ENCODE peak calls at places on chromosomes 4 and X, in ten cellular contexts. W, L, E, B, Z, U, P, C, V and F are unnamed samples.

GRCh38 chr4:242121-242848 is 63.0 kb downstream of the ZNF732 start:
- DNase-seq in W (peak), P (peak), B (peak), Z (peak), V (peak), E (peak), U (peak), L (peak), C (peak), F (no peak)

GRCh38 chr4:182276214-182277109 is 33.3 kb downstream of the TENM3 start:
- DNase-seq in C (no peak), U (no peak), L (no peak), V (no peak), W (no peak), B (no peak), P (no peak), E (no peak), Z (no peak), F (no peak)

GRCh38 chrX:130575831-130576404 is 174.1 kb downstream of the RBMX2 start:
- DNase-seq in V (peak), P (no peak), W (peak), C (peak), B (peak), L (peak), E (peak), U (peak), Z (no peak), F (no peak)

GRCh38 chrX:30414144-30414543 is 105.0 kb upstream of the NR0B1 start:
- DNase-seq in V (no peak), W (no peak), L (no peak), P (no peak), C (no peak), B (no peak), E (no peak), U (no peak), Z (no peak), F (no peak)

GRCh38 chr4:186684889-186685309 is 38.8 kb downstream of the FAT1 start:
- DNase-seq in V (no peak), W (no peak), B (no peak), E (peak), U (no peak), C (no peak), L (no peak), P (no peak), Z (no peak), F (no peak)

GRCh38 chrX:129653181-129653984 is 1.4 kb downstream of the APLN start:
- DNase-seq in V (no peak), E (peak), L (peak), B (no peak), U (no peak), C (no peak), W (no peak), Z (peak), P (no peak), F (no peak)

GRCh38 chrX:139949703-139950102 is 15.6 kb downstream of the CXorf66 start:
- DNase-seq in V (no peak), Z (no peak), C (no peak), E (no peak), W (no peak), U (no peak), L (no peak), P (no peak), B (no peak), F (no peak)

GRCh38 chr4:43224591-43224990 is 332.1 kb downstream of the GRXCR1 start:
- DNase-seq in W (peak), C (no peak), P (no peak), B (no peak), Z (no peak), E (no peak), L (no peak), U (no peak), V (no peak), F (no peak)

GRCh38 chr4:91243132-91243531 is 1060.6 kb upstream of the GRID2 start:
- DNase-seq in P (no peak), L (peak), Z (no peak), W (no peak), U (no peak), B (no peak), C (peak), V (no peak), E (no peak), F (no peak)

GRCh38 chr4:177246636-177247584 is 62.8 kb upstream of the NEIL3 start:
- DNase-seq in W (peak), P (no peak), B (no peak), E (no peak), L (no peak), Z (no peak), U (no peak), C (no peak), V (no peak), F (no peak)

GRCh38 chr4:56160631-56161030 is 211.9 kb downstream of the CEP135 start:
- DNase-seq in P (no peak), V (no peak), L (no peak), B (no peak), C (no peak), E (no peak), Z (no peak), W (no peak), U (no peak), F (no peak)

GRCh38 chr4:54609310-54609709 is 48.4 kb upstream of the KIT start:
- DNase-seq in E (no peak), V (no peak), U (no peak), B (no peak), P (no peak), W (no peak), C (no peak), Z (no peak), L (no peak), F (no peak)

DNA sequence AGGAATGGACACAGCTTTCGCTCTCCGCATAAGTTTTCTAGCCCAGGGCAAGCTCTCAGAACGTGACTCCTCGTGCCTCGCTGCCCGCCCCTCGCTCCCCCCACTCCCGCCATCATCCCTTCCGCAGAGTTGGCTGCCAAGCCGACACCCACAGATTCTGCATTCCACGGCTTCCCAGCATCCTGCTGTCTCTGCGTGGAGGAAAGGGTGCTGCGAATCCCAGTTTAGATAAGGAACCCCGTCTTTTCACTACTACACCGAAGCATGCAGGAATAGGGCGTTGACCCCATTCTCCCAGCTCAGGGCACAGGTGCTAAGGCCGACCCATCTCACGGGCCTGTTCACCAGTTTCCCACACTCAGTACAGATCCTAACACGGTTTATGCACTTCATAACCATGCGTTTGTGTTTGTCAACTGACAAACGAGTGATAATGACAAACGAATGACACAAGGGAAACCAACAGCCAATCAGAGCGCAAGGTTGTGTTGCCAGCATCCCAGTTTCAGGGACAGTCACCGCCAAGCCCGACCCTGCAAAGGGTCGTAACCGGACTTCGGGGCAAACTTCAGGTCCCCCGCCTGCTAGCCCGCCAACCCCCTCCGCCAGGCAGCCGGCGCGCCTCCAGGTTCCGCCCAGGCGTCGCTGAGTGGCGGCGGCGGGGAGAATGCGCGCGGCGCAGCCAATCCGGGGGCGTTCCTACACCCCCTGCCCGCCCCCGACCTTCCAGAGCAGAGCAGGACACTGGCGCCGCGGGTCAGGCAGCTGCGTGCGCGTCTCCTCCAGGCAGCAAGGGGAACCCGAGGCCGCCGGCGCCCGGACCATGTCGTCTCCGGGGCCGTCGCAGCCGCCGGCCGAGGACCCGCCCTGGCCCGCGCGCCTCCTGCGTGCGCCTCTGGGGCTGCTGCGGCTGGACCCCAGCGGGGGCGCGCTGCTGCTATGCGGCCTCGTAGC is at the start of gene CYP2U1:
- DNase-seq in B (peak), Z (peak), U (peak), C (peak), P (peak), L (peak), V (peak), W (peak), E (peak), F (peak)
- TF ChIP-seq POLR2A in B (no peak), Z (no peak), U (peak), C (peak), P (no peak), L (peak), V (peak), W (no peak), E (no peak), F (peak)

GRCh38 chr4:122922877-122923511 is 597 bp upstream of the NUDT6 start:
- DNase-seq in L (peak), P (peak), B (peak), E (peak), U (peak), V (peak), W (peak), Z (peak), C (peak), F (peak)
- H3K27ac ChIP-seq in L (peak), P (peak), B (peak), E (peak), U (no peak), V (peak), W (peak), Z (peak), C (peak), F (peak)

GRCh38 chr4:83012631-83013419 is 2.2 kb upstream of the LIN54 start:
- DNase-seq in P (peak), W (peak), Z (peak), U (peak), B (peak), V (peak), C (peak), E (peak), L (peak), F (peak)
- TF ChIP-seq POLR2A in P (no peak), W (peak), Z (no peak), U (peak), B (no peak), V (peak), C (peak), E (no peak), L (peak), F (peak)

GRCh38 chrX:107718156-107718621 is 57.4 kb downstream of the TSC22D3 start:
- DNase-seq in P (peak), L (peak), V (peak), U (peak), E (peak), C (peak), B (peak), Z (peak), W (peak), F (peak)
- H3K27ac ChIP-seq in P (peak), L (peak), V (peak), U (peak), E (peak), C (peak), B (peak), Z (peak), W (no peak), F (peak)